ENCODE peak calls at places on chromosome 14, in nine cellular contexts. A, C, X, D, T, F, R, E and P are unnamed samples. For H3K4me1, the result is how much of the 10 kb centered on the place peaks cover.

GRCh38 chr14:103298620-103299019 is 35.4 kb upstream of the EIF5 start:
- DNase-seq in A (no peak), C (no peak), X (no peak), D (no peak), T (no peak), F (no peak), R (no peak), E (no peak), P (no peak)

GRCh38 chr14:102645746-102646440 is 53.4 kb downstream of the RCOR1 start:
- DNase-seq in A (no peak), C (no peak), X (no peak), D (no peak), T (no peak), F (peak), R (no peak), E (no peak), P (no peak)

GRCh38 chr14:77458249-77458950 is 507 bp downstream of the AHSA1 start:
- DNase-seq in A (peak), C (peak), X (no peak), D (peak), T (no peak), F (peak), R (peak), E (peak), P (no peak)

GRCh38 chr14:56297449-56297848 is 179.2 kb downstream of the PELI2 start:
- DNase-seq in A (no peak), C (no peak), X (no peak), D (peak), T (no peak), F (no peak), R (no peak), E (no peak), P (no peak)

GRCh38 chr14:59363545-59364226 is 101.5 kb downstream of the GPR135 start:
- DNase-seq in A (no peak), C (no peak), X (no peak), D (no peak), T (no peak), F (no peak), R (no peak), E (no peak), P (no peak)

GRCh38 chr14:62691613-62692489 is 353.4 kb downstream of the KCNH5 start:
- DNase-seq in A (no peak), C (no peak), X (peak), D (no peak), T (no peak), F (peak), R (no peak), E (no peak), P (no peak)

GRCh38 chr14:21016791-21017190 is 8.1 kb downstream of the NDRG2 start:
- DNase-seq in A (no peak), C (no peak), X (no peak), D (no peak), T (no peak), F (no peak), R (no peak), E (no peak), P (no peak)

GRCh38 chr14:74438351-74438915 is 12.4 kb upstream of the SYNDIG1L start:
- DNase-seq in A (no peak), C (no peak), X (no peak), D (no peak), T (no peak), F (peak), R (no peak), E (no peak), P (no peak)

GRCh38 chr14:56810341-56810740 is at the start of gene OTX2:
- DNase-seq in A (no peak), C (no peak), X (no peak), D (no peak), T (no peak), F (no peak), R (no peak), E (no peak), P (no peak)

GRCh38 chr14:94180655-94181271 is 6.6 kb downstream of the PPP4R4 start:
- DNase-seq in A (no peak), C (peak), X (no peak), D (no peak), T (no peak), F (peak), R (no peak), E (no peak), P (peak)

GRCh38 chr14:75044322-75044721 is 6.9 kb downstream of the MLH3 start:
- DNase-seq in A (no peak), C (no peak), X (no peak), D (no peak), T (no peak), F (peak), R (no peak), E (no peak), P (no peak)

GRCh38 chr14:51575225-51576111 is 76.2 kb upstream of the FRMD6 start:
- DNase-seq in A (no peak), C (no peak), X (no peak), D (no peak), T (no peak), F (no peak), R (no peak), E (no peak), P (no peak)

GRCh38 chr14:66066991-66067788 is 419.0 kb upstream of the CCDC196 start:
- DNase-seq in A (no peak), C (no peak), X (no peak), D (no peak), T (no peak), F (peak), R (no peak), E (no peak), P (no peak)

GRCh38 chr14:94498215-94498614 is 11.1 kb downstream of the SERPINA12 start:
- DNase-seq in A (no peak), C (no peak), X (no peak), D (no peak), T (no peak), F (no peak), R (no peak), E (no peak), P (no peak)

GRCh38 chr14:77593501-77593911 is 22.9 kb downstream of the SPTLC2 start:
- DNase-seq in A (no peak), C (no peak), X (no peak), D (no peak), T (no peak), F (peak), R (no peak), E (no peak), P (no peak)

GRCh38 chr14:32546246-32546645 is 217.1 kb downstream of the AKAP6 start:
- DNase-seq in A (no peak), C (no peak), X (no peak), D (no peak), T (no peak), F (no peak), R (no peak), E (no peak), P (no peak)

GRCh38 chr14:25841226-25841625 is 756.6 kb downstream of the NOVA1 start:
- DNase-seq in A (no peak), C (no peak), X (no peak), D (no peak), T (no peak), F (no peak), R (no peak), E (no peak), P (no peak)

GRCh38 chr14:89317051-89317691 is 99.9 kb downstream of the FOXN3 start:
- DNase-seq in A (no peak), C (no peak), X (no peak), D (no peak), T (no peak), F (no peak), R (no peak), E (no peak), P (no peak)

GRCh38 chr14:103091041-103091882 is 3.3 kb upstream of the EXOC3L4 start:
- DNase-seq in A (peak), C (peak), X (peak), D (peak), T (no peak), F (peak), R (peak), E (peak), P (peak)

GRCh38 chr14:86057018-86057667 is 527.2 kb downstream of the FLRT2 start:
- DNase-seq in A (no peak), C (peak), X (no peak), D (peak), T (no peak), F (peak), R (no peak), E (no peak), P (no peak)

GRCh38 chr14:42335918-42336317 is 729.2 kb downstream of the LRFN5 start:
- DNase-seq in A (no peak), C (no peak), X (no peak), D (no peak), T (no peak), F (no peak), R (no peak), E (no peak), P (no peak)

GRCh38 chr14:77002335-77002734 is 26.2 kb downstream of the IRF2BPL start:
- DNase-seq in A (no peak), C (no peak), X (no peak), D (no peak), T (no peak), F (no peak), R (no peak), E (no peak), P (no peak)

GRCh38 chr14:54567634-54568561 is 970 bp downstream of the SAMD4A start:
- DNase-seq in A (peak), C (peak), X (peak), D (peak), T (no peak), F (peak), R (peak), E (peak), P (peak)

GRCh38 chr14:75452900-75453816 is 25.3 kb downstream of the JDP2 start:
- DNase-seq in A (peak), C (peak), X (peak), D (no peak), T (peak), F (peak), R (no peak), E (peak), P (peak)

GRCh38 chr14:65496178-65496993 is 83.9 kb downstream of the FUT8 start:
- DNase-seq in A (no peak), C (no peak), X (no peak), D (no peak), T (no peak), F (peak), R (no peak), E (no peak), P (no peak)

GRCh38 chr14:45679852-45680251 is 426.9 kb upstream of the MIS18BP1 start:
- DNase-seq in A (no peak), C (no peak), X (no peak), D (no peak), T (no peak), F (peak), R (no peak), E (no peak), P (no peak)

GRCh38 chr14:71166434-71166833 is 259.2 kb downstream of the PCNX1 start:
- DNase-seq in A (no peak), C (peak), X (no peak), D (peak), T (no peak), F (peak), R (no peak), E (peak), P (no peak)

GRCh38 chr14:89359477-89360222 is 57.4 kb downstream of the FOXN3 start:
- DNase-seq in A (peak), C (no peak), X (peak), D (no peak), T (no peak), F (no peak), R (no peak), E (no peak), P (no peak)

GRCh38 chr14:77794357-77794756 is 5.6 kb upstream of the ADCK1 start:
- DNase-seq in A (no peak), C (no peak), X (no peak), D (no peak), T (no peak), F (no peak), R (no peak), E (no peak), P (no peak)

GRCh38 chr14:55512421-55512820 is 67.6 kb upstream of the KTN1 start:
- DNase-seq in A (no peak), C (no peak), X (no peak), D (no peak), T (no peak), F (peak), R (no peak), E (no peak), P (no peak)

GRCh38 chr14:93219103-93219726 is 12.2 kb downstream of the UBR7 start:
- DNase-seq in A (no peak), C (peak), X (no peak), D (peak), T (no peak), F (peak), R (no peak), E (peak), P (peak)

GRCh38 chr14:32372154-32372553 is 43.1 kb downstream of the AKAP6 start:
- DNase-seq in A (no peak), C (no peak), X (no peak), D (no peak), T (no peak), F (peak), R (no peak), E (no peak), P (no peak)

GRCh38 chr14:63286071-63286470 is 32.7 kb downstream of the GPHB5 start:
- DNase-seq in A (no peak), C (no peak), X (no peak), D (no peak), T (no peak), F (no peak), R (no peak), E (no peak), P (no peak)

GRCh38 chr14:30131698-30132097 is 204.1 kb upstream of the PRKD1 start:
- DNase-seq in A (no peak), C (no peak), X (no peak), D (no peak), T (no peak), F (no peak), R (no peak), E (no peak), P (no peak)

GRCh38 chr14:33986804-33987203 is 35.9 kb upstream of the EGLN3 start:
- DNase-seq in A (no peak), C (no peak), X (no peak), D (no peak), T (no peak), F (peak), R (no peak), E (no peak), P (no peak)

GRCh38 chr14:79837699-79838098 is 373.6 kb downstream of the DIO2 start:
- DNase-seq in A (no peak), C (no peak), X (no peak), D (no peak), T (no peak), F (no peak), R (no peak), E (no peak), P (no peak)

GRCh38 chr14:28365510-28365909 is 401.1 kb upstream of the FOXG1 start:
- DNase-seq in A (peak), C (no peak), X (no peak), D (no peak), T (no peak), F (no peak), R (no peak), E (no peak), P (no peak)

GRCh38 chr14:80906946-80907345 is 34.6 kb downstream of the CEP128 start:
- DNase-seq in A (no peak), C (no peak), X (no peak), D (no peak), T (no peak), F (no peak), R (no peak), E (no peak), P (no peak)

GRCh38 chr14:80902608-80903007 is 38.9 kb downstream of the CEP128 start:
- DNase-seq in A (no peak), C (no peak), X (no peak), D (no peak), T (no peak), F (no peak), R (no peak), E (no peak), P (no peak)

GRCh38 chr14:80906336-80906735 is 35.2 kb downstream of the CEP128 start:
- DNase-seq in A (no peak), C (peak), X (no peak), D (no peak), T (no peak), F (no peak), R (no peak), E (no peak), P (no peak)

GRCh38 chr14:80901813-80902212 is 39.7 kb downstream of the CEP128 start:
- DNase-seq in A (no peak), C (no peak), X (no peak), D (no peak), T (no peak), F (no peak), R (no peak), E (no peak), P (no peak)

DNA sequence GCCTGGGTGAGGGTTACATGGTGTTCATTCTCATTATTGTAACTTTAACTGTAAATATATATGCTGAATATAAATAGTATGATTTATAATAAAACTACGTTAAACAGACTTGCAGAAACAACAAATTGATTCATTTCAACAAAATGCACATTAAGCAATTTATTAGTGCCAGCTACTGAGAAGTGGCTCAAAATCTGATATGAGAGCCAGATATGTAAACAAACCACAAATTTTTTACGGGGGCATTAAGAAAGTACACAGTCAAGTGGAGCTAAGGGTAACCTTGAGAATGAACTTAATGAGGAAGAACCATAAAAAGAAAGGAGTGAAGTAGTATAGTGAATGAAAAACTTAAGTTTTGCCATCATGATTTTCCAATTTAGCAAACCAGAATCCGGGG is 40.3 kb downstream of the CEP128 start:
- DNase-seq in A (no peak), C (no peak), X (no peak), D (no peak), T (no peak), F (no peak), R (no peak), E (no peak), P (no peak)
- H3K4me1 ChIP-seq in A (under half), C (under half), X (under half), D (under half), T (under half), F (under half), R (under half), E (under half), P (under half)

DNA sequence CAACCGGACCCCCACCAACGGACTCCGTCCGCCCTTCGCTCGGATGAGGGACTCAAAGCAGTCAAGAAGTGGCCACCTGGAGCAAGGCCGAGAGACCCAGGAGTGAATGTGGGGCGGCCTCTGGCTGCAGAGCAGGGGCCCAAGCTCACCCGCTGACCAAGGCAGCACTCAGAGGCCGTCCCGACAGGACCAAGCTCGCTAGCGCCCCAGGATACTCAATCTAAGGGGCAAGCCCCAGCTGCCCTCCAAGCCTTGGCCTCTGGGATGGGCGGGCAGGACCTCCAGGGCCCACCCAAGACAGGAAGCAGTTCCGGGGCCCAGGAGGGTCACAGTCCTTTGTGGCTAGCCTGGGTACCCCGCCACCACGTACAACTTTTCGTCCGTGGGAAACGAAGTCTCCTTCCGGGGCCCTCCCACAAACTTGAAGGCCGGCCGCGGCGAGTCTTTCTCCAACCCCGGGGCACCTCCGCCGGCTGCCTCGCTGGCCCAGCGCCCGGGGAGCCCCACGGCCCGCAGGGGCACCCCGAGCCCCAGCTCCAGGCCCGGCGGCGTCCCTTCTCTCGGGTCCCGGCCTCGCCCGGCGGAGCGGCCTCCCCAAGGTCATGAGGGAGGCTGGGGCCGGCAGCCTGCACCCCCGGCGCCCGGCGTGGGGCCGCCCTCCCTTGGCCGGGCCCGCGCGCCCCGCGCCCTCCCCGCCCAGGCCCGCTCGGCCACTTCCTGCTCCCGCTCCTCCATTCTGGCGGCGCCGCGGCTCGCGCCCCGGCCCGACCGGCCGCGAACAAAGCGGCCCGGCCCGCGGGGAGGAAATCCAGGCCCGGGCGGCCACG is 694 bp downstream of the AKT1 start:
- DNase-seq in A (no peak), C (peak), X (no peak), D (no peak), T (no peak), F (peak), R (peak), E (peak), P (no peak)
- H3K4me1 ChIP-seq in A (under half), C (under half), X (under half), D (under half), T (under half), F (under half), R (under half), E (under half), P (under half)

GRCh38 chr14:91159906-91160305 is 46.0 kb downstream of the DGLUCY start:
- DNase-seq in A (no peak), C (no peak), X (no peak), D (no peak), T (no peak), F (no peak), R (no peak), E (no peak), P (no peak)
- H3K4me1 ChIP-seq in A (half or more), C (under half), X (under half), D (under half), T (under half), F (under half), R (under half), E (under half), P (under half)

DNA sequence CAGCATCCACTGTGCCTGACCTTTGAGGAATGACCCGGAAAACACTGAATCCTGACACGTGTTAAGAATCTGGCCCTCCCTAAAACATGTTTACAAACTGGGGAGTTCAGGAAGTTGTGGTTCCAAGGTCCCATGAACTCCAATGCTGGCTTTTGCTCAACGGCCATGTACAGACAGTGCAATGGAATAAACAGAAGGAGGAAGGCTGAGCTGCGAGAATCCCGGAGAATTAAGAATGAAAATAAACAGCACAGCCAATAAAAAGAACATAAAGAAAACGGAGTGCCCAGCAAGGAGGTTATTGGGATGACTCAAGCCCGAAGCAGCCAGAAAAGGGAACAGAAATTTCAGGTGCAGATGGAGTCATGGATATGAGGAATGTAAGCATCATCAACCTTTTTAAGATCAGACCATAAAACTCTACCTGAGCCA is 32.3 kb downstream of the BCL11B start:
- DNase-seq in A (no peak), C (no peak), X (no peak), D (no peak), T (no peak), F (no peak), R (no peak), E (no peak), P (no peak)
- H3K4me1 ChIP-seq in A (under half), C (under half), X (under half), D (under half), T (under half), F (under half), R (under half), E (under half), P (under half)

GRCh38 chr14:67491285-67491684 is 2.8 kb upstream of the TMEM229B start:
- DNase-seq in A (no peak), C (no peak), X (no peak), D (no peak), T (no peak), F (no peak), R (no peak), E (no peak), P (no peak)
- H3K4me1 ChIP-seq in A (under half), C (under half), X (under half), D (under half), T (under half), F (under half), R (under half), E (under half), P (under half)

GRCh38 chr14:50040401-50040775 is 76.0 kb downstream of the VCPKMT start:
- DNase-seq in A (no peak), C (no peak), X (no peak), D (no peak), T (no peak), F (peak), R (no peak), E (peak), P (no peak)
- H3K4me1 ChIP-seq in A (under half), C (under half), X (under half), D (under half), T (under half), F (under half), R (half or more), E (under half), P (under half)

GRCh38 chr14:68147331-68147730 is 327.8 kb downstream of the RAD51B start:
- DNase-seq in A (no peak), C (no peak), X (no peak), D (no peak), T (no peak), F (peak), R (no peak), E (no peak), P (no peak)
- H3K4me1 ChIP-seq in A (half or more), C (half or more), X (under half), D (under half), T (under half), F (under half), R (under half), E (under half), P (under half)

GRCh38 chr14:22426711-22427110 is 162.3 kb downstream of the DAD1 start:
- DNase-seq in A (no peak), C (no peak), X (no peak), D (no peak), T (no peak), F (no peak), R (no peak), E (no peak), P (no peak)
- H3K4me1 ChIP-seq in A (under half), C (under half), X (under half), D (under half), T (under half), F (under half), R (under half), E (under half), P (under half)